ENCODE peak calls at places on chromosomes 12 and 14, in six cellular contexts. A is fibroblast of mammary gland, P is lower leg skin, L is fibroblast of pulmonary artery, K is epithelial cell of esophagus, N is left ventricle myocardium inferior. I is an unnamed sample.

GRCh38 chr12:67034110-67034879 is 234.9 kb upstream of the CAND1 start:
- DNase-seq in N (no peak), L (no peak), A (no peak), K (peak), P (no peak), I (no peak)

GRCh38 chr12:58388261-58388660 is 446.9 kb downstream of the ATP23 start:
- DNase-seq in N (no peak), K (no peak), L (no peak), A (peak), P (no peak), I (no peak)

GRCh38 chr14:100898935-100899840 is 4.3 kb downstream of the RTL1 start:
- DNase-seq in K (no peak), A (no peak), N (peak), L (peak), P (peak), I (no peak)

GRCh38 chr14:66507181-66507721 is 696 bp upstream of the GPHN start:
- DNase-seq in P (no peak), K (no peak), L (no peak), N (no peak), A (no peak), I (no peak)

GRCh38 chr12:56162468-56163290 is 4.5 kb downstream of the MYL6 start:
- DNase-seq in N (no peak), L (peak), K (no peak), A (no peak), P (no peak), I (no peak)

GRCh38 chr14:38735006-38735405 is 368.0 kb downstream of the SEC23A start:
- DNase-seq in L (no peak), N (no peak), K (no peak), A (no peak), P (no peak), I (no peak)

GRCh38 chr14:94180655-94181271 is 6.6 kb downstream of the PPP4R4 start:
- DNase-seq in N (no peak), K (peak), A (peak), P (no peak), L (peak), I (no peak)

GRCh38 chr12:32586390-32586789 is 92.7 kb upstream of the DNM1L start:
- DNase-seq in N (no peak), L (peak), A (peak), P (no peak), K (peak), I (no peak)

GRCh38 chr12:4829793-4830162 is 79.9 kb upstream of the KCNA1 start:
- DNase-seq in A (no peak), N (no peak), L (no peak), P (no peak), K (no peak), I (no peak)

GRCh38 chr12:2351129-2351528 is 298.3 kb downstream of the CACNA1C start:
- DNase-seq in A (no peak), N (no peak), L (no peak), K (no peak), P (no peak), I (no peak)

GRCh38 chr12:11653215-11653753 is 3.8 kb downstream of the ETV6 start:
- DNase-seq in L (peak), K (no peak), P (no peak), N (no peak), A (peak), I (no peak)

GRCh38 chr12:99619389-99620158 is 28.0 kb upstream of the GARIN6 start:
- DNase-seq in L (peak), P (no peak), N (no peak), A (peak), K (peak), I (no peak)

GRCh38 chr12:63978519-63978918 is 134.0 kb downstream of the SRGAP1 start:
- DNase-seq in N (no peak), L (peak), A (peak), P (no peak), K (peak), I (no peak)

GRCh38 chr14:104827173-104828055 is 26.5 kb downstream of the ZBTB42 start:
- DNase-seq in L (peak), A (peak), P (no peak), N (no peak), K (peak), I (no peak)

GRCh38 chr12:69949324-69949723 is 124.3 kb downstream of the MYRFL start:
- DNase-seq in L (no peak), N (peak), P (no peak), K (no peak), A (no peak), I (no peak)

GRCh38 chr12:104974626-104975290 is 11.4 kb upstream of the NOPCHAP1 start:
- DNase-seq in P (peak), K (peak), A (peak), L (no peak), N (no peak), I (no peak)

GRCh38 chr14:71733210-71733883 is 198.9 kb upstream of the RGS6 start:
- DNase-seq in L (peak), P (no peak), A (peak), K (no peak), N (no peak), I (no peak)
- TF ChIP-seq CTCF in L (no peak), P (no peak), A (no peak), K (no peak), N (no peak), I (no peak)

GRCh38 chr14:50082308-50082742 is 34.0 kb downstream of the VCPKMT start:
- DNase-seq in A (no peak), K (no peak), P (no peak), L (no peak), N (no peak), I (no peak)

GRCh38 chr14:50084666-50085065 is 31.7 kb downstream of the VCPKMT start:
- DNase-seq in N (no peak), A (no peak), K (no peak), P (no peak), L (no peak), I (no peak)

GRCh38 chr14:50085570-50086315 is 30.6 kb downstream of the VCPKMT start:
- DNase-seq in P (no peak), K (peak), N (no peak), A (peak), L (peak), I (peak)

GRCh38 chr14:50083467-50084337 is 32.7 kb downstream of the VCPKMT start:
- DNase-seq in K (no peak), A (no peak), N (no peak), P (no peak), L (no peak), I (no peak)

DNA sequence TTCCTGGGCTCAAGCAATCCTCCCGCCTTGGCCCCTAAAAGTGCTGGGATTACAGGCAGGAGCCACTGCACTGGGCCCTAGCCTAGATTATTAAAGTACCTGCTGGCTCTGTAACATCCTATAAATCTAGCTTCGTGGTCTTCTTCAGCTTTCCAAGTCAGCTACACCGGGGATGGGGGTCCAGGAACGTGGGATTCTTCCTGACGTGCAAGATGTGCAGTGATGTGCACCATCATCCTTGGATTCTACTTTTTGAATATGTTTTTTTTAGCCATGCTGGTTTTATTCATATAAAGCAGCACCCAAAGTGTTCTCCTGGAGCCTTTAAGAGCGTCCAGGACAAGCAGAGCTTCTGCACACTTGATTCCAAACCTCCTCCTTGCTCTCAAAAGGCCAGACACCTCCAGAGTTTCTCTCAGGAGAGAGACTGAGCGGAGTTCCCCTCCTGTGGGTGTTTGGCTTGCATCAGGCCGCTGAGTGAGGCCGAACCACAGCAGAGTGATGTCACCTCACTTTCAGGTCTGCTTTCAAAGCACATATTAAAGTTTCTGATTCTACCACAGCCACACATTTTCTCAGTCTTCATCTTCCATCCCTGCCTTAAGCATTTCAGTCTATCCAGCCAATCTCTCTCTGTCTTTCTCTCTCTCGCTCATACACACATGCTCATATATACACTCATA is 33.4 kb downstream of the VCPKMT start:
- DNase-seq in K (peak), N (no peak), L (no peak), A (peak), P (no peak), I (no peak)
- H3K4me3 ChIP-seq in K (no peak), N (no peak), L (no peak), A (no peak), P (no peak), I (no peak)

DNA sequence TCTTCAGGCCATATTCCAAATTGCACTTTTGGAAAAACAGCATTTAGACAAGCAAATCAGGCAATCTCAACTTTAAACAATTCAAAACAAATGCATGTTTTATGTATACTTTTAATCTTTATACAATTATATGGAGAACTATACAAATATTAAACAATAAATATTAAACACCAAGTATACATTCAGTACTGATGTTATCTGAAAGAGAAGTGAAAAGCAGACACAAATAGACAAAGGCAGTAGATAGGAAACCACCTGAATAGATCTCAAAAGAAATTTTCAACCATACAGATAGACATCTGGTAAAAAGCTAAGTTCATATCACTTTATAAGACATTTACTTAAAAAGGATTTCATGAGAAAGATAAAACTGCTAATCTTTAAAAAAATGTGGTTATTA is 65.2 kb downstream of the ZC3H14 start:
- DNase-seq in A (no peak), K (no peak), L (no peak), N (no peak), P (no peak), I (no peak)
- TF ChIP-seq CTCF in A (no peak), K (no peak), L (no peak), N (no peak), P (no peak), I (no peak)

DNA sequence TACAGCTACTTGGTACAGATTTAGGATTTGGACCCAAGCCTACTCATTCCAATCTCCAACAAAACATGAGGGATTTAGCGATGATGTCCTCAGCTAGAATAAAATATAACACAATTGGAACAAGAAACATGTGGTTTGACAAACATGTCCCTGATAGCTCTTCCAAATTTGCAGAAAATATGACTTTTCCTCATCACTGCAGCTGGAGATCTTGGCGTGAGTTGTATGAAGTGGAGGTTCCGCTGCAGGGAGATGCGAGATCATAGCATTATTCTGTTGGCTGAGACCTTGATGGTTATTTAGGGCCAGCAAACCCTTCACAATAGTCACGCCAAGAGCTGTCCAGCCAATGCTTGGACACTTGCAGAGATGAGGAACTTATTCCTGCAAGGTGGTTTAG is 413.4 kb upstream of the TBX3 start:
- DNase-seq in L (no peak), A (no peak), K (no peak), P (no peak), N (no peak), I (no peak)
- H3K4me3 ChIP-seq in L (no peak), A (no peak), K (no peak), P (no peak), N (no peak), I (no peak)

GRCh38 chr12:121011820-121012219 is 4.5 kb downstream of the C12orf43 start:
- DNase-seq in P (no peak), L (no peak), N (no peak), K (no peak), A (no peak), I (no peak)

GRCh38 chr12:121010860-121011259 is 5.4 kb downstream of the C12orf43 start:
- DNase-seq in N (no peak), A (no peak), K (no peak), P (no peak), L (no peak), I (no peak)

GRCh38 chr12:121015825-121016766 is at the start of gene C12orf43:
- DNase-seq in P (peak), A (peak), L (peak), N (peak), K (peak), I (peak)

GRCh38 chr12:121009744-121010143 is 6.5 kb downstream of the C12orf43 start:
- DNase-seq in P (no peak), L (peak), A (peak), K (peak), N (no peak), I (no peak)

DNA sequence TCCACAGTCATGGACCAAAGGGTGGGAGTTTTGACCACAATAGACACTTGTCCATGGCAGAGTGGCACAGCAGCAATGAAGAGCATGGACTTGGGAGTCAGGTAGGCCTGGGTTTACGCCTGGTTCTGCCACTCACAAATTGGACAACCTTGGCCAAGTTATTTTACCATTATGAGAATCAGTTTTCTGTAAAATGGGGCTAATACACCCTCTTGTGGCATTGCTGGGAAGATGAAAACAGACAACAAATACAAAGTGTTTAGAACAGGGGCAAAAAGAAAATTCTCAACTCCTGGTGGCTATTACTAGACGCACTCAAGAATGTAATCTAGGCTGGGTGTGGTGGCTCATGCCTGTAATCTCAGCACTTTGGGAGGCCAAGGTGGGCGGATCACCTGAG is 2.6 kb downstream of the C12orf43 start:
- DNase-seq in K (no peak), A (no peak), N (no peak), L (no peak), P (no peak), I (no peak)
- TF ChIP-seq CTCF in K (peak), A (no peak), N (no peak), L (no peak), P (no peak), I (no peak)

DNA sequence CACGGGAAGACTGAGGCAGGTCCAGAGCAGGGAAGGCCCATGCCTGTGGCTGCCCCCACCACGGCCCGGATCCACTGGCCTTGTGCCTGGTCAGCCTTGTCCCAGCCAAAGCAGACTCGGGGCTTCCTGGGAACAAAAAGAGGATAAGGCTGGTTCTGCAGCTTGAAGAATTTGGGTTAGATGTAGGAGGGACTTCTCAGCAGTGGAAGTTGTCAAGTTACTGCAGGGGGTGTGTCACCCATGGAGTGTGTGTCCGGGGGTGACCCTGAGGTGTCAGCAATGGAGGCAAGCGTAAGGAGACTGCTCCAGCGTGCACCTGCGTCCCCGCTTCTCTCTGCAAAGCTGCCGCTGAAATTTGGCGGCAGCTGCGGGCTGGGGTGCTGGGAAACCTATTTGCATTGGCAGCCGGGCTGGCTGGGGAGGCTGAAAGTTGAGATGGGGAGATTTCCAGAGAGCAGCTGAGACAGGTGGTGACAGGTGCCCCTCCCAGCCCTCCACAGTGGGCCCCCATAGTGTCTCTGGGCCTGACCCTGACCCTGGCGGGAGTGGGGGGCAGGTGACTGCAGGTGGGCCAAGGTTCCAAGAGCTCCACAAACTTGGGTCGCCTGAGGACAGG is 12.5 kb upstream of the TNFAIP2 start:
- DNase-seq in A (no peak), L (no peak), P (no peak), N (no peak), K (no peak), I (no peak)
- H3K4me3 ChIP-seq in A (no peak), L (no peak), P (no peak), N (no peak), K (no peak), I (no peak)

GRCh38 chr14:69038449-69039286 is 59.6 kb upstream of the ACTN1 start:
- DNase-seq in A (peak), L (peak), P (no peak), K (no peak), N (no peak), I (peak)

GRCh38 chr14:69036757-69037506 is 57.8 kb upstream of the ACTN1 start:
- DNase-seq in P (no peak), K (no peak), A (no peak), L (peak), N (no peak), I (no peak)

GRCh38 chr14:69040343-69040742 is 61.2 kb upstream of the ACTN1 start:
- DNase-seq in N (no peak), P (no peak), K (no peak), A (no peak), L (no peak), I (no peak)

GRCh38 chr14:69039287-69039628 is 60.2 kb upstream of the ACTN1 start:
- DNase-seq in P (no peak), L (peak), N (no peak), K (peak), A (peak), I (no peak)

DNA sequence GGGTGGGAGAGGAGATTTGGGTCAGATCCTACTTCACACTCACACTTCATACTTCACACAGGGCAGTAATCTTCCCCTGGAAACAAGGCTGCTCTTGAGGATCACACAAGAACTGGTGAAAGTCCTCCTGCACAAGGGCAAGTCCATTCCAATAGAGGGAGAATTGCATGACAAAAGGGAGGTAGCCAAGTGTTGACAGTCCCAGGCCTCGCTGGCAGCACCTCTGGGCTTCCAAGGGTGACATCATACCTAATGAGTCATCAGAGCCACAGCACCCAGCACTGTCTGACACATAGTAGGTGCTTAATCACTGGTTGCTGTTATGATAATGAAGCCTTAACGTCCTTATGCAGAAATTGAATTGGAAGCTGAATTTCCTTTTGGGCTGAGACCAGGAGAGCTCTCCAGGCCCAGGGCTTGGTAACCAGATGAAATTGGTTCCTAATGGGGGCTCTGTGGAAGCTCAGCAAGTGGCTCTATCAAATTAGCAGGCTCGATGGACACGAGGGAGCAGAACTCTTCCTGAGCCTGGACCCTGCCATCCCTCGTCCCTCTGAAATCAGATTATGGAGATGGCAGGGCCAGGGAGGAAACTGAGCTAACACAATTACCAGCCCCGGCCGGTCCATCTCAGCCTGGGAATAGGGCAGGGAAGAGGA is 58.8 kb upstream of the ACTN1 start:
- DNase-seq in K (peak), L (peak), P (no peak), N (no peak), A (peak), I (no peak)
- TF ChIP-seq CTCF in K (no peak), L (no peak), P (no peak), N (no peak), A (no peak), I (no peak)

DNA sequence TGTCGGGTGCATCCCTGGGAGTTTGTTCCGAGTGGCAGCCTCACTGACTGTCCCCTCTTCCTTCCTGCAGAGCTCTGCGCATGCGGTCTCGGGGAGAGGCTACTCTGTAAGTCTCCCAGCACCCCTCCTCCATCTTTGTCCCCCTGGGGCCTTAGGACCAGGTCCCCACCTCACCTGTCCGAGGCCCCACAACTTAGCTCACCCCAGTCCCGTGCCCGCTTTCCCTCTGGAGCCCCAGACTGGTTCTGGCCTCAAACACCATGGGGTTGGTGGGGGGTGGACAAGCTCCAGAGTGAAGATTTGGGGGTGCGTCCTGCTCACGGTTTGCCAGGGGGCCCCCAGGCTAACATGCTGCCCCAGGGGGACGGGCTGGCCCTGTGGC is 37.9 kb downstream of the FBRSL1 start:
- DNase-seq in N (no peak), P (no peak), A (no peak), L (no peak), K (no peak), I (no peak)
- H3K4me3 ChIP-seq in N (no peak), P (no peak), A (no peak), L (no peak), K (no peak), I (no peak)

I was measured in AG04449.